ENCODE peak calls at places on chromosomes 4 and X, in six cellular contexts. E is effector CD4-positive, alpha-beta T cell; A is AG08395; O is GM23248; H is CD8-positive, alpha-beta memory T cell; F is NCI-H2081. N is an unnamed sample.

GRCh38 chr4:99202536-99202935 is 16.5 kb downstream of the ADH6 start:
- DNase-seq in O (peak; percentile 52), H (no peak), E (no peak), A (no peak), F (no peak), N (no peak)

GRCh38 chr4:54226399-54227260 is 2.5 kb upstream of the PDGFRA start:
- DNase-seq in E (no peak), O (peak; percentile 83), H (no peak), A (peak; percentile 67), F (no peak), N (no peak)

GRCh38 chr4:56701156-56701471 is 20.0 kb upstream of the HOPX start:
- DNase-seq in O (no peak), A (no peak), F (no peak), H (no peak), E (no peak), N (no peak)

GRCh38 chr4:138562544-138562961 is 320.4 kb upstream of the SLC7A11 start:
- DNase-seq in F (no peak), H (no peak), E (no peak), O (no peak), A (peak; percentile 43), N (peak; percentile 47)

GRCh38 chrX:17580529-17581155 is 156.7 kb upstream of the SCML1 start:
- DNase-seq in H (no peak), F (no peak), E (no peak), O (peak; percentile 76), A (peak; percentile 65), N (no peak)

GRCh38 chrX:68438575-68438974 is 5.3 kb upstream of the OPHN1 start:
- DNase-seq in E (no peak), A (no peak), H (no peak), F (no peak), O (no peak), N (no peak)

GRCh38 chrX:23394421-23394820 is 59.8 kb downstream of the PTCHD1 start:
- DNase-seq in F (no peak), A (no peak), E (no peak), H (no peak), O (no peak), N (no peak)

GRCh38 chr4:123364906-123365305 is 31.7 kb upstream of the SPRY1 start:
- DNase-seq in H (no peak), A (no peak), O (no peak), E (no peak), F (peak; percentile 16), N (no peak)

GRCh38 chr4:168516841-168517240 is 20.0 kb downstream of the PALLD start:
- DNase-seq in A (no peak), E (no peak), H (no peak), F (peak; percentile 9), O (no peak), N (no peak)

GRCh38 chr4:8260656-8261111 is 8.9 kb upstream of the HTRA3 start:
- DNase-seq in E (no peak), F (peak; percentile 16), H (no peak), O (peak; percentile 88), A (peak; percentile 71), N (peak; percentile 58)

GRCh38 chr4:143357161-143357845 is 20.6 kb downstream of the GAB1 start:
- DNase-seq in F (no peak), O (no peak), E (no peak), A (no peak), H (peak; percentile 18), N (no peak)

GRCh38 chrX:30190426-30190825 is 24.9 kb upstream of the MAGEB2 start:
- DNase-seq in E (no peak), A (no peak), H (no peak), O (no peak), F (no peak), N (no peak)

GRCh38 chrX:151828434-151829080 is 84.1 kb upstream of the MAGEA4 start:
- DNase-seq in O (peak; percentile 44), E (no peak), H (no peak), A (no peak), F (no peak), N (no peak)